ENCODE peak calls at places on chromosomes 7 and 10, in seven cellular contexts. One of them, this sample, is unnamed.

GRCh38 chr10:122495406-122496340 is 34.3 kb downstream of the HTRA1 start:
- DNase-seq in spleen: no peak
- DNase-seq in kidney epithelial cell: no peak
- DNase-seq in heart right ventricle: peak
- DNase-seq in foreskin fibroblast: no peak
- DNase-seq in tibial nerve: peak
- DNase-seq in lung: peak
- DNase-seq in this sample: no peak

GRCh38 chr7:1900847-1901246 is 230.8 kb downstream of the ELFN1 start:
- DNase-seq in spleen: peak
- DNase-seq in kidney epithelial cell: no peak
- DNase-seq in heart right ventricle: no peak
- DNase-seq in foreskin fibroblast: no peak
- DNase-seq in tibial nerve: no peak
- DNase-seq in lung: no peak
- DNase-seq in this sample: no peak

GRCh38 chr10:79160191-79160590 is 91.4 kb downstream of the ZMIZ1 start:
- DNase-seq in spleen: no peak
- DNase-seq in kidney epithelial cell: no peak
- DNase-seq in heart right ventricle: no peak
- DNase-seq in foreskin fibroblast: no peak
- DNase-seq in tibial nerve: no peak
- DNase-seq in lung: no peak
- DNase-seq in this sample: no peak

GRCh38 chr10:125102216-125102615 is 58.1 kb downstream of the CTBP2 start:
- DNase-seq in spleen: peak
- DNase-seq in kidney epithelial cell: no peak
- DNase-seq in heart right ventricle: no peak
- DNase-seq in foreskin fibroblast: peak
- DNase-seq in tibial nerve: no peak
- DNase-seq in lung: no peak
- DNase-seq in this sample: peak

GRCh38 chr7:22586806-22587180 is 86.8 kb upstream of the STEAP1B start:
- DNase-seq in spleen: no peak
- DNase-seq in kidney epithelial cell: no peak
- DNase-seq in heart right ventricle: no peak
- DNase-seq in foreskin fibroblast: no peak
- DNase-seq in tibial nerve: no peak
- DNase-seq in lung: no peak
- DNase-seq in this sample: no peak

GRCh38 chr7:86926732-86927131 is 132.7 kb downstream of the ELAPOR2 start:
- DNase-seq in spleen: no peak
- DNase-seq in kidney epithelial cell: no peak
- DNase-seq in heart right ventricle: no peak
- DNase-seq in foreskin fibroblast: peak
- DNase-seq in tibial nerve: peak
- DNase-seq in lung: no peak
- DNase-seq in this sample: no peak

GRCh38 chr7:82985144-82985802 is 177.4 kb downstream of the PCLO start:
- DNase-seq in spleen: no peak
- DNase-seq in kidney epithelial cell: no peak
- DNase-seq in heart right ventricle: no peak
- DNase-seq in foreskin fibroblast: no peak
- DNase-seq in tibial nerve: no peak
- DNase-seq in lung: no peak
- DNase-seq in this sample: no peak

GRCh38 chr10:98338318-98338717 is 70.3 kb upstream of the LOXL4 start:
- DNase-seq in spleen: no peak
- DNase-seq in kidney epithelial cell: no peak
- DNase-seq in heart right ventricle: no peak
- DNase-seq in foreskin fibroblast: no peak
- DNase-seq in tibial nerve: peak
- DNase-seq in lung: no peak
- DNase-seq in this sample: no peak

GRCh38 chr7:390761-391410 is 100.9 kb downstream of the FOXL3 start:
- DNase-seq in spleen: peak
- DNase-seq in kidney epithelial cell: no peak
- DNase-seq in heart right ventricle: no peak
- DNase-seq in foreskin fibroblast: no peak
- DNase-seq in tibial nerve: no peak
- DNase-seq in lung: no peak
- DNase-seq in this sample: no peak

GRCh38 chr7:1873857-1874521 is 203.9 kb downstream of the ELFN1 start:
- DNase-seq in spleen: no peak
- DNase-seq in kidney epithelial cell: no peak
- DNase-seq in heart right ventricle: no peak
- DNase-seq in foreskin fibroblast: no peak
- DNase-seq in tibial nerve: no peak
- DNase-seq in lung: no peak
- DNase-seq in this sample: no peak

GRCh38 chr7:102236592-102237287 is 49.9 kb upstream of the SH2B2 start:
- DNase-seq in spleen: peak
- DNase-seq in kidney epithelial cell: peak
- DNase-seq in heart right ventricle: peak
- DNase-seq in foreskin fibroblast: peak
- DNase-seq in tibial nerve: peak
- DNase-seq in lung: peak
- DNase-seq in this sample: peak

GRCh38 chr7:32785365-32785764 is 106.2 kb downstream of the KBTBD2 start:
- DNase-seq in spleen: no peak
- DNase-seq in kidney epithelial cell: no peak
- DNase-seq in heart right ventricle: peak
- DNase-seq in foreskin fibroblast: no peak
- DNase-seq in tibial nerve: no peak
- DNase-seq in lung: no peak
- DNase-seq in this sample: no peak

GRCh38 chr10:9301148-9301547 is 1246.7 kb downstream of the GATA3 start:
- DNase-seq in spleen: no peak
- DNase-seq in kidney epithelial cell: no peak
- DNase-seq in heart right ventricle: no peak
- DNase-seq in foreskin fibroblast: no peak
- DNase-seq in tibial nerve: no peak
- DNase-seq in lung: no peak
- DNase-seq in this sample: no peak

GRCh38 chr10:71036279-71036535 is 147.8 kb upstream of the PCBD1 start:
- DNase-seq in spleen: no peak
- DNase-seq in kidney epithelial cell: no peak
- DNase-seq in heart right ventricle: no peak
- DNase-seq in foreskin fibroblast: no peak
- DNase-seq in tibial nerve: no peak
- DNase-seq in lung: no peak
- DNase-seq in this sample: no peak

GRCh38 chr10:8057636-8058273 is 3.3 kb downstream of the GATA3 start:
- DNase-seq in spleen: no peak
- DNase-seq in kidney epithelial cell: no peak
- DNase-seq in heart right ventricle: no peak
- DNase-seq in foreskin fibroblast: no peak
- DNase-seq in tibial nerve: no peak
- DNase-seq in lung: no peak
- DNase-seq in this sample: no peak

GRCh38 chr10:132200344-132201110 is 13.8 kb downstream of the DPYSL4 start:
- DNase-seq in spleen: peak
- DNase-seq in kidney epithelial cell: no peak
- DNase-seq in heart right ventricle: no peak
- DNase-seq in foreskin fibroblast: no peak
- DNase-seq in tibial nerve: no peak
- DNase-seq in lung: no peak
- DNase-seq in this sample: no peak

GRCh38 chr10:54799491-54799890 is 1.5 kb downstream of the PCDH15 start:
- DNase-seq in spleen: no peak
- DNase-seq in kidney epithelial cell: no peak
- DNase-seq in heart right ventricle: no peak
- DNase-seq in foreskin fibroblast: no peak
- DNase-seq in tibial nerve: no peak
- DNase-seq in lung: no peak
- DNase-seq in this sample: no peak

GRCh38 chr7:139745330-139746143 is 32.3 kb downstream of the HIPK2 start:
- DNase-seq in spleen: no peak
- DNase-seq in kidney epithelial cell: no peak
- DNase-seq in heart right ventricle: peak
- DNase-seq in foreskin fibroblast: peak
- DNase-seq in tibial nerve: no peak
- DNase-seq in lung: no peak
- DNase-seq in this sample: no peak

GRCh38 chr7:129376778-129377700 is 57.2 kb upstream of the STRIP2 start:
- DNase-seq in spleen: no peak
- DNase-seq in kidney epithelial cell: no peak
- DNase-seq in heart right ventricle: no peak
- DNase-seq in foreskin fibroblast: peak
- DNase-seq in tibial nerve: no peak
- DNase-seq in lung: no peak
- DNase-seq in this sample: no peak

GRCh38 chr7:36303202-36304098 is 86.2 kb upstream of the ANLN start:
- DNase-seq in spleen: no peak
- DNase-seq in kidney epithelial cell: no peak
- DNase-seq in heart right ventricle: peak
- DNase-seq in foreskin fibroblast: peak
- DNase-seq in tibial nerve: peak
- DNase-seq in lung: peak
- DNase-seq in this sample: peak

GRCh38 chr10:103433858-103434257 is 18.3 kb downstream of the CALHM2 start:
- DNase-seq in spleen: no peak
- DNase-seq in kidney epithelial cell: no peak
- DNase-seq in heart right ventricle: peak
- DNase-seq in foreskin fibroblast: no peak
- DNase-seq in tibial nerve: peak
- DNase-seq in lung: peak
- DNase-seq in this sample: no peak
- TF ChIP-seq CTCF in spleen: no peak
- TF ChIP-seq CTCF in kidney epithelial cell: no peak
- TF ChIP-seq CTCF in heart right ventricle: no peak
- TF ChIP-seq CTCF in foreskin fibroblast: no peak
- TF ChIP-seq CTCF in tibial nerve: no peak
- TF ChIP-seq CTCF in lung: no peak
- TF ChIP-seq CTCF in this sample: no peak

GRCh38 chr10:77907900-77908717 is 18.4 kb downstream of the DLG5 start:
- DNase-seq in spleen: no peak
- DNase-seq in kidney epithelial cell: no peak
- DNase-seq in heart right ventricle: no peak
- DNase-seq in foreskin fibroblast: no peak
- DNase-seq in tibial nerve: no peak
- DNase-seq in lung: no peak
- DNase-seq in this sample: no peak

GRCh38 chr10:77910524-77911145 is 15.9 kb downstream of the DLG5 start:
- DNase-seq in spleen: no peak
- DNase-seq in kidney epithelial cell: no peak
- DNase-seq in heart right ventricle: no peak
- DNase-seq in foreskin fibroblast: no peak
- DNase-seq in tibial nerve: no peak
- DNase-seq in lung: no peak
- DNase-seq in this sample: no peak

GRCh38 chr10:77909021-77909754 is 17.4 kb downstream of the DLG5 start:
- DNase-seq in spleen: no peak
- DNase-seq in kidney epithelial cell: no peak
- DNase-seq in heart right ventricle: no peak
- DNase-seq in foreskin fibroblast: no peak
- DNase-seq in tibial nerve: no peak
- DNase-seq in lung: no peak
- DNase-seq in this sample: no peak

GRCh38 chr10:77911535-77912123 is 14.9 kb downstream of the DLG5 start:
- DNase-seq in spleen: no peak
- DNase-seq in kidney epithelial cell: no peak
- DNase-seq in heart right ventricle: no peak
- DNase-seq in foreskin fibroblast: peak
- DNase-seq in tibial nerve: no peak
- DNase-seq in lung: no peak
- DNase-seq in this sample: no peak

DNA sequence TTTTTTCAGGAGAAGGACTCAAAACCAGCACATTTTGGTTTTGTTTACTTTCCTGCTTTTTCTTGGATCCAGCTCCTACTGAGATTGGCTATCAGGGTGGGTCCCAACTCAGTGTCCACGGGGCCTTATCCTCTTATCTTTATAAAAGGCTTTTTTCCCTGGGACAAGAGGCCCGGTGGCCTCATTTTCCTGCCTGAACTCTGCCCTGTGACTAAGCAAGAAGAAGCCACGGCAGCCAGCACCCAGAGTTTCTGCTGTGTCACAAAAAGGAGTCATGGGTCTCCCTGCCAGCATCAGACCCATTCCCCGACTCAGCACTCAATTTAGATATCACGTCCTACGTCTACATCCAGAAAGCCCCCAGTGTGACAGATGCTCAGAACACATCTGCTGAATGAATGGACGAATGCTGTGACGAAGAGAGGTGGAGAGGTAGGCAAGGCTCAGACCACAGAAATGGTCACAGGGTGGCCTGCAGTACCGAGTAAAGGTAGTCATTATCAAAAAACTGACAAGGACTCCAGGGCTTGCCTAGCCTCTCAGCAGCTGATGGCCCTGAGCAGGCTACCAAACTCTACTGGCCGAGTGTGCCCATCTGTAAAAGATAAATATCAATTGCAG is 16.7 kb downstream of the DLG5 start:
- DNase-seq in spleen: no peak
- DNase-seq in kidney epithelial cell: no peak
- DNase-seq in heart right ventricle: no peak
- DNase-seq in foreskin fibroblast: peak
- DNase-seq in tibial nerve: no peak
- DNase-seq in lung: no peak
- DNase-seq in this sample: no peak
- H3K4me3 ChIP-seq in spleen: no peak
- H3K4me3 ChIP-seq in kidney epithelial cell: no peak
- H3K4me3 ChIP-seq in heart right ventricle: no peak
- H3K4me3 ChIP-seq in foreskin fibroblast: no peak
- H3K4me3 ChIP-seq in tibial nerve: no peak
- H3K4me3 ChIP-seq in lung: no peak
- H3K4me3 ChIP-seq in this sample: no peak

DNA sequence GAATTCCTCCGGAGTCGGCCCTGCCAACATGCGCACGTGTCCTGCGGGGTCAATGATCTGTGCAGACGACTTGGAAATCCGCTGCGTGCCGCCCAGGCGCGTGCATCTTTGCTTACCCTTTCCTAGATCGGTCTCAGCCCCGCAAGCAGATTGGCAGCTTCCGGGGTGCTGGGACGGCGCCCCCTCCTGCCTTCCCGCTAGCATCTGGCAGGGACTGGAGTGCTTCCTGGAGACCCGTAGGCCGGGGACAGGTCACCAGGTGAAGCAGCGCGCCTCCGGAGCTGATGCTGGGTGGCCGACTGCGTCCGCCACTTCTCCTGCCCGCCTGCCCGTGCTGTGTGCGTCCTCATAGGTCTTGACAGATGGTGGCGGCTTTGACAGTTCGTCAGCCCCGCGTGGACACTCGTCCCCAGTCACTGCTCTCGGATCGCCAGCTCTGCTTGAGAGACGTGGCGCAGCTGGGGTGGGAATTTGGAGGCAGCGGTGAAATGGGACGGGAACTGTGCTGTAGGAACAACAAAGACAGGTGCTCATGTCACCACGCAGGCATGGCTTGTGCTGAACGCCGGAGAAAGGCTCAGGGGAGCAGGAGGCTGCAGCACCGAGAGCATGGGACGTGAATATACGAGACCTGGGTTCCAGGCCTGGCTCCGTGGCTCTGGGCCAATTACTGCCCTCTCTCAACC is 21.9 kb upstream of the KCNK18 start:
- DNase-seq in spleen: peak
- DNase-seq in kidney epithelial cell: no peak
- DNase-seq in heart right ventricle: no peak
- DNase-seq in foreskin fibroblast: no peak
- DNase-seq in tibial nerve: peak
- DNase-seq in lung: peak
- DNase-seq in this sample: no peak
- TF ChIP-seq CTCF in spleen: no peak
- TF ChIP-seq CTCF in kidney epithelial cell: no peak
- TF ChIP-seq CTCF in heart right ventricle: peak
- TF ChIP-seq CTCF in foreskin fibroblast: no peak
- TF ChIP-seq CTCF in tibial nerve: no peak
- TF ChIP-seq CTCF in lung: no peak
- TF ChIP-seq CTCF in this sample: no peak

GRCh38 chr10:73873843-73874215 is 526 bp downstream of the CAMK2G start:
- DNase-seq in spleen: no peak
- DNase-seq in kidney epithelial cell: no peak
- DNase-seq in heart right ventricle: no peak
- DNase-seq in foreskin fibroblast: no peak
- DNase-seq in tibial nerve: no peak
- DNase-seq in lung: no peak
- DNase-seq in this sample: no peak
- H3K4me3 ChIP-seq in spleen: peak
- H3K4me3 ChIP-seq in kidney epithelial cell: peak
- H3K4me3 ChIP-seq in heart right ventricle: peak
- H3K4me3 ChIP-seq in foreskin fibroblast: peak
- H3K4me3 ChIP-seq in tibial nerve: peak
- H3K4me3 ChIP-seq in lung: peak
- H3K4me3 ChIP-seq in this sample: peak